ENCODE peak calls at places on chromosomes 3 and 15, in five cellular contexts. S is adrenal gland, P is A549, U is HCT116, Z is H9. E is an unnamed sample.
A peak's percentile ranks its signal among the peaks of the same experiment; 100 is the strongest.

GRCh38 chr15:89770041-89770440 is 6.1 kb upstream of the MESP2 start:
- DNase-seq in S (no peak), P (no peak), U (no peak), Z (no peak), E (no peak)

GRCh38 chr15:68789921-68790575 is 30.6 kb downstream of the ANP32A start:
- DNase-seq in S (no peak), P (no peak), U (no peak), Z (peak; percentile 75), E (no peak)

GRCh38 chr15:37103475-37104071 is 3.2 kb upstream of the MEIS2 start:
- DNase-seq in Z (no peak), P (no peak), S (no peak), U (no peak), E (no peak)

GRCh38 chr3:52719618-52720017 is 13.7 kb downstream of the SPCS1 start:
- DNase-seq in U (no peak), Z (no peak), P (no peak), S (no peak), E (no peak)

GRCh38 chr15:23687143-23687470 is at the start of gene NDN:
- DNase-seq in P (no peak), S (peak; percentile 58), Z (peak; percentile 79), U (no peak), E (no peak)

GRCh38 chr15:71472699-71473098 is 337.7 kb upstream of the NR2E3 start:
- DNase-seq in P (no peak), Z (no peak), S (no peak), U (no peak), E (no peak)

GRCh38 chr3:128505771-128506170 is 12.8 kb upstream of the GATA2 start:
- DNase-seq in Z (no peak), P (peak; percentile 31), S (no peak), U (no peak), E (no peak)

GRCh38 chr15:40312370-40313158 is 4.8 kb upstream of the PLCB2 start:
- DNase-seq in P (no peak), S (no peak), Z (no peak), U (no peak), E (no peak)

GRCh38 chr3:194474675-194475074 is 12.1 kb downstream of the ATP13A3 start:
- DNase-seq in P (no peak), S (no peak), U (no peak), Z (no peak), E (no peak)

GRCh38 chr3:154060606-154061380 is 60.4 kb upstream of the ARHGEF26 start:
- DNase-seq in S (no peak), U (no peak), Z (peak; percentile 35), P (no peak), E (no peak)

GRCh38 chr3:114632757-114633424 is 339.1 kb downstream of the TIGIT start:
- DNase-seq in U (no peak), Z (no peak), P (no peak), S (no peak), E (no peak)

GRCh38 chr3:31244929-31245817 is 287.6 kb upstream of the STT3B start:
- DNase-seq in Z (no peak), U (no peak), S (no peak), P (no peak), E (no peak)

GRCh38 chr3:142285057-142285666 is 59.8 kb upstream of the GK5 start:
- DNase-seq in P (no peak), S (no peak), Z (no peak), U (no peak), E (no peak)

GRCh38 chr15:31857194-31857593 is 173.1 kb upstream of the CHRNA7 start:
- DNase-seq in P (no peak), S (no peak), U (no peak), Z (peak; percentile 47), E (no peak)

GRCh38 chr15:50209804-50210203 is 27.8 kb downstream of the SLC27A2 start:
- DNase-seq in U (no peak), S (no peak), Z (no peak), P (no peak), E (no peak)

DNA sequence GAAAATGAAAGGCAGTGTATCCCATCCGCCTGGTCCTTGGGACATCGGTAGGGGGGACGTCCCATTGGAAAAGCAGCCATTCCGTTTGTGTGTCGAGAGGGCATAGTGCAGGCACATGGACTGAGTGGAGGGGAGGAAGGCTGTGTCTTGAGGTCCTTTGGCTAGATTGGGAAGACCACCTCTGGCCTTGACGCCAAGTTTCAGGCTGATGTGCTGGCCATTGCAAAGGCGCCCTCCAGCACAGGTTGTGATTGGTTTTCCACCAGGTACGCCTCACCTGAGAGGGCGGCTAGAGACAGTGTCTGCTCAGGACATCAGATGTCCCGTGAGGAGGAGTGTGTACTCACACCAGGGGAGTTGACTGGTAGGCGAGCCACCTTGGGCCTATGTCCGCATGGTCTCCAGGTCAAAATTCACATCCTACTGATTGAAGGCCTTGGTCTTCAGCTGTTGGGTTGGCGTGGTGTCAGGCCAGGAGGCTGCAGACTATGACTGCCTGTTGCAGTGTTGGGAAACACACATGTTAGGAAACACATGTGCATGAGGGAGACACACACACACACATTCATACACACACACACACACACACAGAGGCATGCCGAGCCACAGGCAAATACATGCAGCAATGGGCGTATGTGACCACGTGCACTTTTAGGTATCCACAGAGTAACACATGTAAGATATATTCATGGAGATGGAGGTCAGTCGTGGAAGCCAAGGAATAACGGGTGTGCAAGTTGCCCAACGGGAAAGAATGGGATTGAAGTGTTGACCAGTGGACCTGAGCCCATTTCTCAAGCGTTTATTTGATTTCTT is 98.4 kb downstream of the SNRPN start:
- DNase-seq in Z (peak; percentile 14), U (no peak), P (no peak), S (peak; percentile 9), E (no peak)
- H3K9me3 ChIP-seq in Z (peaks cover 76% of the 10 kb centered on the region), U (peaks cover 56% of the 10 kb centered on the region), P (peaks cover 69% of the 10 kb centered on the region), S (peaks cover 9% of the 10 kb centered on the region), E (peaks cover 51% of the 10 kb centered on the region)

GRCh38 chr15:98369081-98369716 is 279.1 kb upstream of the IGF1R start:
- DNase-seq in P (no peak), Z (no peak), U (no peak), S (no peak), E (no peak)
- H3K9me3 ChIP-seq in P (no peaks in the 10 kb centered on the region), Z (no peaks in the 10 kb centered on the region), U (no peaks in the 10 kb centered on the region), S (no peaks in the 10 kb centered on the region), E (no peaks in the 10 kb centered on the region)

GRCh38 chr15:25240461-25241021 is 198.3 kb downstream of the UBE3A start:
- DNase-seq in U (no peak), P (no peak), Z (no peak), S (no peak), E (peak; percentile 5)
- H3K9me3 ChIP-seq in U (peaks cover 34% of the 10 kb centered on the region), P (no peaks in the 10 kb centered on the region), Z (peaks cover 55% of the 10 kb centered on the region), S (no peaks in the 10 kb centered on the region), E (no peaks in the 10 kb centered on the region)

GRCh38 chr15:20348900-20349773 is 192.5 kb downstream of the GOLGA6L6 start:
- DNase-seq in P (peak; percentile 6), Z (peak; percentile 31), U (no peak), S (no peak), E (no peak)

GRCh38 chr15:20346082-20346805 is 195.4 kb downstream of the GOLGA6L6 start:
- DNase-seq in S (no peak), Z (peak; percentile 29), P (peak; percentile 20), U (no peak), E (no peak)

GRCh38 chr15:20349774-20350498 is 191.7 kb downstream of the GOLGA6L6 start:
- DNase-seq in S (no peak), P (peak; percentile 9), Z (peak; percentile 27), U (no peak), E (no peak)

GRCh38 chr15:20345401-20345958 is 196.1 kb downstream of the GOLGA6L6 start:
- DNase-seq in S (no peak), U (no peak), Z (peak; percentile 26), P (peak; percentile 9), E (no peak)

GRCh38 chr15:20348291-20348899 is 193.2 kb downstream of the GOLGA6L6 start:
- DNase-seq in U (no peak), S (no peak), P (peak; percentile 20), Z (peak; percentile 23), E (no peak)
- H3K9me3 ChIP-seq in U (peaks cover 83% of the 10 kb centered on the region), S (no peaks in the 10 kb centered on the region), P (peaks cover 63% of the 10 kb centered on the region), Z (peaks cover 96% of the 10 kb centered on the region), E (no peaks in the 10 kb centered on the region)

DNA sequence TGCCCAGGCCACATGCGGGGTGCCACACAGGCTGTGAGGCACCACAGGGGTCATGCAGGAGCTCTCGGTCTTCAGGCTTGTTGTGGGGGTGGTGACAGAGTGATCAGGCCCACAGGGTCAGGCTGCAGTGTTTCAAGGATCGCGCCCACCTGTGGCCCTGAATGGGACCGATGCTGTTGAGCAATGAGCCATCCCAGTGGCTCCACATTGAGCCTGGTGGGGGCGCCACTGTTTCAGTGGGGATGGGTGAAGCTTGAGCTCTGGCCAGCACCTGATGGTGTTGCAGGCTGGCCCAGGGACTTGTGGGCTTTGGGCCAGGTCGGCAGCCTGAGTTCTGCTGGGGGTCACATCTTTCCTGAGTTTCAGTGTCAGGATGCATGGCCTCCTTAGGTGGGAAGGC is 230.1 kb downstream of the UBE3A start:
- DNase-seq in Z (no peak), U (no peak), P (no peak), S (no peak), E (no peak)
- H3K9me3 ChIP-seq in Z (peaks cover 61% of the 10 kb centered on the region), U (peaks cover 30% of the 10 kb centered on the region), P (no peaks in the 10 kb centered on the region), S (no peaks in the 10 kb centered on the region), E (no peaks in the 10 kb centered on the region)

GRCh38 chr3:13947912-13948311 is 68.0 kb upstream of the WNT7A start:
- DNase-seq in P (no peak), Z (peak; percentile 37), S (no peak), U (no peak), E (no peak)
- H3K9me3 ChIP-seq in P (no peaks in the 10 kb centered on the region), Z (no peaks in the 10 kb centered on the region), S (no peaks in the 10 kb centered on the region), U (no peaks in the 10 kb centered on the region), E (peaks cover 4% of the 10 kb centered on the region)

DNA sequence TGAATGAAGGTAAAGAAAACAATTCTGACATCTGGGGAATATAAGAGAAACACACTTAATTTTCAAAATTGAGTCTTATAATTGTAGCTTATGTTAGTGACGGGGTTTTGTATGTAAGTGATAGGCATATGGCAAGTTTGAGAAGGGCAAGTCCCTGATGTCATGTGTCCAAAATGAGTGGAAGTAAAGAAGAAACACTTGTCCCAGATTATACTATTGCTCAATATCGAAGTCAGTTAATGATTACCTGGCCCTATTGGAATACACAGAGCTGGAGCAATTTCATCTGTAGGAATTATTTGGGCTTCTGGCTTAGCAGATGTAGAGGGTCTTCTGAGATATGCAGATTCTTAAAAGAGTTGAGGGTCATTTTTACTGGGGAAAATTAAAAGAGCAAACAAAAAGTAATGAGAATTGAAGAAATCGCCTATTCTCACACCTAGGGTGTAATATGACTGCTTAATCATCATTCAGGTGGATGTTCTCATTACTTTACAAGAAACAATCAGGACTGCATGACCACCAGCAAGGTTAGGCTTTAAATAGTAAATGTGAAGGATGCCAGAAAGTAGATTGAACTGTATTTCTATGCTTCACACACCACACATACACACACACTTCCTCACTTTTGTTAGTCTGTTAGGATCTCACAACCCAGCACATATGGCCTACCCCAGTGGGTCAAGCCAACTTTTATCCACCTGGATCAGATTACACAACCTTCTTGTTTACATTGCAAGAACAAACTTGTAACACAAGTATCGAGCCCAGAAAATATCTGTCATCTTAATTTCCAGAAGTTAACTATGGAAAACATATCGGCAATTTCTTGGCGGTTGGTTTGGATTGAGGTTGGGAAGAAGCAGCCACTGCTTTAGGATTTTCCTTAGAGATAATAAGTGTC is 183.3 kb upstream of the LRRC3B start:
- DNase-seq in U (no peak), S (no peak), Z (no peak), P (peak; percentile 7), E (no peak)
- H3K9me3 ChIP-seq in U (no peaks in the 10 kb centered on the region), S (no peaks in the 10 kb centered on the region), Z (no peaks in the 10 kb centered on the region), P (no peaks in the 10 kb centered on the region), E (no peaks in the 10 kb centered on the region)

GRCh38 chr3:175059788-175060187 is 200.7 kb downstream of the NAALADL2 start:
- DNase-seq in Z (no peak), U (no peak), S (no peak), P (no peak), E (no peak)

GRCh38 chr3:175057406-175057805 is 198.3 kb downstream of the NAALADL2 start:
- DNase-seq in U (no peak), P (no peak), Z (no peak), S (no peak), E (no peak)
- H3K9me3 ChIP-seq in U (no peaks in the 10 kb centered on the region), P (no peaks in the 10 kb centered on the region), Z (no peaks in the 10 kb centered on the region), S (no peaks in the 10 kb centered on the region), E (no peaks in the 10 kb centered on the region)

E was measured in T-helper 17 cell.